ENCODE peak calls at places on chromosomes 12 and 14, in six cellular contexts. One of them, this sample, is unnamed.

GRCh38 chr12:61525331-61525730 is 734.9 kb upstream of the USP15 start:
- DNase-seq in hippocampal formation: no peak
- DNase-seq in KBM-7: no peak
- DNase-seq in HT1080: no peak
- DNase-seq in WTC11: no peak
- DNase-seq in GM23248: no peak
- DNase-seq in this sample: no peak

GRCh38 chr14:90551070-90551704 is 154.4 kb downstream of the CALM1 start:
- DNase-seq in hippocampal formation: peak
- DNase-seq in KBM-7: no peak
- DNase-seq in HT1080: no peak
- DNase-seq in WTC11: no peak
- DNase-seq in GM23248: no peak
- DNase-seq in this sample: no peak

GRCh38 chr12:20212658-20213387 is 155.5 kb upstream of the PDE3A start:
- DNase-seq in hippocampal formation: peak
- DNase-seq in KBM-7: peak
- DNase-seq in HT1080: peak
- DNase-seq in WTC11: peak
- DNase-seq in GM23248: peak
- DNase-seq in this sample: peak

GRCh38 chr14:71166434-71166833 is 259.2 kb downstream of the PCNX1 start:
- DNase-seq in hippocampal formation: peak
- DNase-seq in KBM-7: peak
- DNase-seq in HT1080: peak
- DNase-seq in WTC11: peak
- DNase-seq in GM23248: peak
- DNase-seq in this sample: peak

GRCh38 chr12:32483499-32483898 is 84.1 kb downstream of the FGD4 start:
- DNase-seq in hippocampal formation: peak
- DNase-seq in KBM-7: peak
- DNase-seq in HT1080: no peak
- DNase-seq in WTC11: no peak
- DNase-seq in GM23248: no peak
- DNase-seq in this sample: no peak

GRCh38 chr14:91367173-91368171 is 50.1 kb downstream of the CCDC88C start:
- DNase-seq in hippocampal formation: no peak
- DNase-seq in KBM-7: peak
- DNase-seq in HT1080: peak
- DNase-seq in WTC11: no peak
- DNase-seq in GM23248: no peak
- DNase-seq in this sample: no peak

GRCh38 chr12:67052981-67053380 is 216.2 kb upstream of the CAND1 start:
- DNase-seq in hippocampal formation: no peak
- DNase-seq in KBM-7: no peak
- DNase-seq in HT1080: peak
- DNase-seq in WTC11: no peak
- DNase-seq in GM23248: no peak
- DNase-seq in this sample: no peak

GRCh38 chr14:61894452-61895077 is 132.3 kb downstream of the SNAPC1 start:
- DNase-seq in hippocampal formation: peak
- DNase-seq in KBM-7: peak
- DNase-seq in HT1080: peak
- DNase-seq in WTC11: peak
- DNase-seq in GM23248: peak
- DNase-seq in this sample: peak

GRCh38 chr12:78403681-78404080 is 460.9 kb upstream of the SYT1 start:
- DNase-seq in hippocampal formation: no peak
- DNase-seq in KBM-7: no peak
- DNase-seq in HT1080: peak
- DNase-seq in WTC11: no peak
- DNase-seq in GM23248: peak
- DNase-seq in this sample: no peak

GRCh38 chr14:22650960-22651521 is 6.9 kb upstream of the OR6J1 start:
- DNase-seq in hippocampal formation: no peak
- DNase-seq in KBM-7: peak
- DNase-seq in HT1080: peak
- DNase-seq in WTC11: no peak
- DNase-seq in GM23248: peak
- DNase-seq in this sample: no peak

GRCh38 chr14:22558221-22558913 is 30.7 kb downstream of the DAD1 start:
- DNase-seq in hippocampal formation: no peak
- DNase-seq in KBM-7: no peak
- DNase-seq in HT1080: no peak
- DNase-seq in WTC11: peak
- DNase-seq in GM23248: no peak
- DNase-seq in this sample: no peak

GRCh38 chr14:36069535-36069900 is 107.0 kb downstream of the PTCSC3 start:
- DNase-seq in hippocampal formation: peak
- DNase-seq in KBM-7: peak
- DNase-seq in HT1080: peak
- DNase-seq in WTC11: peak
- DNase-seq in GM23248: peak
- DNase-seq in this sample: peak

GRCh38 chr14:104095426-104096310 is 10.2 kb downstream of the ASPG start:
- DNase-seq in hippocampal formation: no peak
- DNase-seq in KBM-7: no peak
- DNase-seq in HT1080: no peak
- DNase-seq in WTC11: no peak
- DNase-seq in GM23248: no peak
- DNase-seq in this sample: no peak

GRCh38 chr14:99581371-99581770 is 22.6 kb downstream of the CCDC85C start:
- DNase-seq in hippocampal formation: peak
- DNase-seq in KBM-7: no peak
- DNase-seq in HT1080: no peak
- DNase-seq in WTC11: no peak
- DNase-seq in GM23248: no peak
- DNase-seq in this sample: no peak

GRCh38 chr12:68245071-68246021 is 8.1 kb downstream of the IL22 start:
- DNase-seq in hippocampal formation: no peak
- DNase-seq in KBM-7: no peak
- DNase-seq in HT1080: no peak
- DNase-seq in WTC11: no peak
- DNase-seq in GM23248: no peak
- DNase-seq in this sample: no peak

GRCh38 chr14:53955671-53956426 is 776 bp downstream of the BMP4 start:
- DNase-seq in hippocampal formation: no peak
- DNase-seq in KBM-7: peak
- DNase-seq in HT1080: no peak
- DNase-seq in WTC11: peak
- DNase-seq in GM23248: peak
- DNase-seq in this sample: peak

GRCh38 chr14:33230016-33230415 is 291.3 kb downstream of the NPAS3 start:
- DNase-seq in hippocampal formation: no peak
- DNase-seq in KBM-7: no peak
- DNase-seq in HT1080: no peak
- DNase-seq in WTC11: no peak
- DNase-seq in GM23248: no peak
- DNase-seq in this sample: no peak

GRCh38 chr12:54463034-54463433 is 10.4 kb downstream of the GTSF1 start:
- DNase-seq in hippocampal formation: no peak
- DNase-seq in KBM-7: no peak
- DNase-seq in HT1080: peak
- DNase-seq in WTC11: no peak
- DNase-seq in GM23248: peak
- DNase-seq in this sample: no peak

GRCh38 chr14:99734406-99735051 is 50.4 kb downstream of the CYP46A1 start:
- DNase-seq in hippocampal formation: no peak
- DNase-seq in KBM-7: no peak
- DNase-seq in HT1080: no peak
- DNase-seq in WTC11: peak
- DNase-seq in GM23248: no peak
- DNase-seq in this sample: no peak